ENCODE peak calls at places on chromosome 17, in ten cellular contexts. D is suprapubic skin; P is A549; K is transverse colon; H is PC-9; Z is lower leg skin; W is body of pancreas; S is tibial nerve; R is heart left ventricle; E is CD8-positive, alpha-beta T cell. T is an unnamed sample.

GRCh38 chr17:79850571-79851460 is 11.6 kb upstream of the CBX4 start:
- DNase-seq in P (peak; percentile 90), E (no peak), W (no peak), R (no peak), H (peak; percentile 92), K (no peak), S (no peak), D (no peak), Z (no peak), T (no peak)

GRCh38 chr17:17508641-17509591 is 12.7 kb upstream of the RASD1 start:
- DNase-seq in W (no peak), P (no peak), H (no peak), D (no peak), Z (no peak), R (no peak), S (no peak), E (no peak), K (no peak), T (no peak)

GRCh38 chr17:63550816-63551639 is 751 bp downstream of the DCAF7 start:
- DNase-seq in R (no peak), H (no peak), E (no peak), K (peak; percentile 23), Z (no peak), W (no peak), S (no peak), P (peak; percentile 38), D (no peak), T (no peak)

GRCh38 chr17:50270430-50271172 is 3.7 kb upstream of the TMEM92 start:
- DNase-seq in S (peak; percentile 64), K (peak; percentile 19), H (no peak), W (no peak), E (no peak), R (no peak), D (peak; percentile 82), Z (no peak), P (no peak), T (no peak)

GRCh38 chr17:7465481-7466275 is 13.8 kb downstream of the ZBTB4 start:
- DNase-seq in K (no peak), H (no peak), P (no peak), Z (no peak), E (no peak), W (no peak), S (no peak), D (no peak), R (no peak), T (no peak)

GRCh38 chr17:44049294-44050080 is 17.0 kb downstream of the LSM12 start:
- DNase-seq in E (no peak), P (no peak), K (no peak), H (no peak), D (no peak), Z (no peak), R (no peak), S (no peak), W (no peak), T (no peak)

GRCh38 chr17:82720204-82720603 is 3.7 kb downstream of the FN3KRP start:
- DNase-seq in Z (no peak), E (no peak), R (no peak), W (no peak), K (no peak), S (no peak), H (no peak), D (peak; percentile 78), P (no peak), T (no peak)

GRCh38 chr17:44922136-44922535 is 6.8 kb upstream of the GFAP start:
- DNase-seq in E (no peak), S (no peak), P (no peak), D (no peak), K (peak; percentile 4), R (no peak), H (no peak), Z (no peak), W (no peak), T (no peak)

GRCh38 chr17:12605222-12605621 is 60.5 kb upstream of the MYOCD start:
- DNase-seq in H (no peak), D (no peak), E (no peak), S (no peak), Z (no peak), W (no peak), R (no peak), K (no peak), P (no peak), T (no peak)

GRCh38 chr17:57739402-57740224 is 5.5 kb downstream of the CCDC182 start:
- DNase-seq in Z (no peak), P (peak; percentile 53), K (no peak), R (no peak), E (no peak), D (no peak), H (no peak), S (no peak), W (no peak), T (peak; percentile 11)

GRCh38 chr17:59842901-59843652 is 49.7 kb downstream of the TUBD1 start:
- DNase-seq in Z (no peak), K (peak; percentile 76), S (peak; percentile 28), H (peak; percentile 100), P (peak; percentile 98), D (no peak), W (peak; percentile 52), E (peak; percentile 21), R (no peak), T (peak; percentile 89)

GRCh38 chr17:17970699-17971430 is 1.3 kb downstream of the TOM1L2 start:
- DNase-seq in P (no peak), K (no peak), H (peak; percentile 89), E (no peak), W (no peak), Z (no peak), S (no peak), D (no peak), R (no peak), T (no peak)

GRCh38 chr17:206941-207560 is 25.6 kb upstream of the DOC2B start:
- DNase-seq in D (no peak), H (no peak), P (no peak), K (no peak), R (no peak), E (no peak), W (no peak), S (no peak), Z (no peak), T (no peak)

GRCh38 chr17:49861150-49861884 is 13.4 kb upstream of the TAC4 start:
- DNase-seq in H (peak; percentile 65), E (peak; percentile 66), K (peak; percentile 25), W (peak; percentile 62), D (no peak), S (no peak), P (peak; percentile 66), R (no peak), Z (peak; percentile 42), T (no peak)

GRCh38 chr17:64689106-64689505 is 27.0 kb upstream of the SMURF2 start:
- DNase-seq in K (no peak), R (no peak), H (no peak), S (no peak), W (peak; percentile 18), D (no peak), Z (no peak), P (no peak), E (no peak), T (no peak)

GRCh38 chr17:39118674-39119419 is 32.6 kb downstream of the PLXDC1 start:
- DNase-seq in W (no peak), E (no peak), P (no peak), S (no peak), H (no peak), R (no peak), D (no peak), Z (no peak), K (no peak), T (no peak)

DNA sequence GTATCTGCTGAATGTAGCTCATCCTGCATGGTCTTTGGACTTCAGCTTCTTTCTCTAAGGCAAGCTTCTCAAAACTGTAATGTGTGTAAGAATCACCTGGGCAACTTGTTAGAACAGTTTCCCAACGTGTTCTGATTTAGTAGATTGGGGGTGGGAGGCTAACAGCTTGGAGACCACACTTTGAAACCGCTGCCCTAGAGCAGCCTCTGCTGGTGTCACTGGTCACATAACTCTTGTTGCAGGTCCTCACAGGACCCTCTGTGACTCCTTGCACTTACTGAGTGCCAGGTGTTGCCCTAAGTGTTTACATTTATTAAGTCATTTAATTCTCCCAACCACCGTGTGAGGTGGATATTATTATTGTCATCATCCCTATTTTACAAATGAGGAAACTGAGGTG is 9.9 kb downstream of the SLC35G3 start:
- DNase-seq in W (no peak), R (no peak), K (no peak), E (no peak), H (no peak), P (no peak), D (no peak), Z (no peak), S (no peak), T (no peak)
- TF ChIP-seq CTCF in W (no peak), R (no peak), K (no peak), E (no peak), H (no peak), P (no peak), D (no peak), Z (no peak), S (no peak), T (no peak)

GRCh38 chr17:76572201-76572910 is 13.3 kb downstream of the ST6GALNAC2 start:
- DNase-seq in K (no peak), Z (no peak), P (no peak), R (no peak), D (no peak), S (no peak), E (no peak), H (no peak), W (no peak), T (no peak)
- H3K4me3 ChIP-seq in K (no peak overlapping the region), Z (no peak overlapping the region), P (no peak overlapping the region), R (no peak overlapping the region), D (no peak overlapping the region), S (no peak overlapping the region), E (no peak overlapping the region), H (no peak overlapping the region), W (no peak overlapping the region), T (no peak overlapping the region)

GRCh38 chr17:3732171-3732570 is 8.5 kb downstream of the HASPIN start:
- DNase-seq in H (no peak), K (peak; percentile 49), E (no peak), D (no peak), R (no peak), P (peak; percentile 46), S (no peak), W (no peak), Z (no peak), T (no peak)
- TF ChIP-seq CTCF in H (no peak), K (no peak), E (no peak), D (no peak), R (no peak), P (no peak), S (no peak), W (no peak), Z (no peak), T (no peak)

DNA sequence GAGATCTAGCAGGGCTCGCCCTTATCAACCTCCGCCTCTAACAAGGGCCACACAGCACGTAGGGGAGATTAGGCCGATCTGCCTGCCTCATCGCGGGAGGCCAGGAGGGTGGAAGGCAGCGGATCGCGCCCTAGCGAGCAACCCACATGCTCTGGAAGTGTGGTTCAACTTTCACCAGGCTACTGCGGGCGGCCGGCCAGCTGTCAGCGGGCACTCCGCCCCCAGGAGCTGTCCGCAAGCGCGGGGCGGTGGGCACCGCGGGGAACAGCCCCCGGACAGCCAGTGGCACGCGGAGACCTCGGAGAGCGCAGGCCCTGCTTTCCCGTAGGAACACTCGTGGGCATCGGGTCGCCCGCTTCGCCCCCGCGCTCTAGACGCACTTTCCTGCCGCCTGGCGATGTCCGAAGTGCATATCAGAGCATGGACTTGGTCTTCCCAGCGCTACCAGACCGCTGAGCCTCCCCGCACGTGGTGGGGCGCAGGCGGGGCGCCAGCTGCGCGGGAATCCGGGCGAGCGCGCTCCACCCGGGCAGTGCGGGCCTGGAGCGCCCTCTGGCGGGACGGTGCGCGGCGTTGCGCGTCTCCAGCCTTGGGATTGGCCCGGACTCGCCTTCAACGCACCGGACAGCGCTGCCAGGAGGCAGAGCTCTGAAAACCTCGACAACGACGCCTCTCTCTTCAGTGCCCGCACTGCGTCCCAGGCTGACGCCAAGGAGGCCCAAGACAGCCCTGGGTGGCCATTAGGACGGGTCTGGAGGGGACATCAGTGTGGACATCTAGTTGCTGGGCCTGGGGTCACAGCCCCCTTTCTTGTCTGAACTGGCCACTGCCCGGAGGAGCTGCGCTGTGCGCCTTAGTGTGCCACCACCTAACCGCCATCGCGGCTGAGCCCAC is 3.6 kb upstream of the ZNHIT3 start:
- DNase-seq in Z (peak; percentile 71), S (peak; percentile 70), H (no peak), R (peak; percentile 84), K (peak; percentile 87), W (peak; percentile 88), E (peak; percentile 80), P (peak; percentile 87), D (peak; percentile 87), T (peak; percentile 48)
- H3K4me3 ChIP-seq in Z (no peak overlapping the region), S (peak overlapping the region; percentile 56), H (no peak overlapping the region), R (peak overlapping the region; percentile 51), K (peak overlapping the region; percentile 41), W (no peak overlapping the region), E (peak overlapping the region; percentile 72), P (peak overlapping the region; percentile 28), D (peak overlapping the region; percentile 54), T (peak overlapping the region; percentile 12)